ENCODE peak calls at places on chromosomes 16 and 17, in four cellular contexts. I is H1, Y is GM12878, T is K562. B is an unnamed sample.
A peak's percentile ranks its signal among the peaks of the same experiment; 100 is the strongest.

GRCh38 chr16:8986111-8986510 is 22.4 kb upstream of the USP7 start:
- DNase-seq in I (no peak), Y (no peak), T (no peak), B (no peak)

GRCh38 chr17:43342601-43342905 is 56.2 kb upstream of the ARL4D start:
- DNase-seq in I (no peak), Y (no peak), T (no peak), B (no peak)

GRCh38 chr17:17435323-17435722 is 41.5 kb upstream of the MED9 start:
- DNase-seq in I (no peak), Y (no peak), T (no peak), B (peak; percentile 78)

GRCh38 chr16:13957197-13958078 is 37.5 kb downstream of the ERCC4 start:
- DNase-seq in I (no peak), Y (peak; percentile 56), T (peak; percentile 81), B (peak; percentile 99)

GRCh38 chr16:23104032-23104955 is 45.0 kb downstream of the USP31 start:
- DNase-seq in I (no peak), Y (no peak), T (no peak), B (peak; percentile 25)

GRCh38 chr17:36463916-36464764 is 22.3 kb upstream of the ZNHIT3 start:
- DNase-seq in I (peak; percentile 95), Y (no peak), T (peak; percentile 88), B (peak; percentile 74)

GRCh38 chr16:19701091-19701490 is 16.9 kb downstream of the KNOP1 start:
- DNase-seq in I (no peak), Y (no peak), T (no peak), B (no peak)

GRCh38 chr17:48139948-48140347 is 32.4 kb downstream of the SNX11 start:
- DNase-seq in I (no peak), Y (no peak), T (no peak), B (no peak)

GRCh38 chr17:39213852-39214251 is 11.9 kb downstream of the STAC2 start:
- DNase-seq in I (no peak), Y (no peak), T (no peak), B (peak; percentile 76)

GRCh38 chr17:28550858-28551257 is 1.6 kb downstream of the UNC119 start:
- DNase-seq in I (no peak), Y (no peak), T (no peak), B (no peak)

GRCh38 chr17:76784926-76785325 is 47.0 kb downstream of the MFSD11 start:
- DNase-seq in I (no peak), Y (no peak), T (no peak), B (no peak)

GRCh38 chr16:70789231-70789926 is 11.6 kb downstream of the VAC14 start:
- DNase-seq in I (peak; percentile 60), Y (no peak), T (no peak), B (peak; percentile 79)

GRCh38 chr17:35028531-35029262 is 34.8 kb downstream of the RFFL start:
- DNase-seq in I (no peak), Y (no peak), T (no peak), B (no peak)

GRCh38 chr17:51238253-51238887 is 21.5 kb downstream of the MBTD1 start:
- DNase-seq in I (no peak), Y (peak; percentile 40), T (no peak), B (no peak)

GRCh38 chr17:6323626-6324356 is 111.1 kb downstream of the AIPL1 start:
- DNase-seq in I (no peak), Y (no peak), T (peak; percentile 5), B (peak; percentile 20)

GRCh38 chr16:83040174-83040573 is 413.4 kb downstream of the CDH13 start:
- DNase-seq in I (no peak), Y (no peak), T (no peak), B (no peak)

GRCh38 chr17:58402047-58402446 is 15.3 kb downstream of the RNF43 start:
- DNase-seq in I (no peak), Y (no peak), T (no peak), B (no peak)

GRCh38 chr16:80055831-80056230 is 455.3 kb upstream of the MAF start:
- DNase-seq in I (no peak), Y (no peak), T (no peak), B (no peak)

GRCh38 chr17:36485027-36485426 is 1.5 kb upstream of the ZNHIT3 start:
- DNase-seq in I (no peak), Y (no peak), T (no peak), B (no peak)

GRCh38 chr16:67661101-67661661 is 421 bp downstream of the PARD6A start:
- DNase-seq in I (peak; percentile 76), Y (no peak), T (no peak), B (peak; percentile 46)

GRCh38 chr17:77501101-77501566 is 360.4 kb downstream of the SEC14L1 start:
- DNase-seq in I (no peak), Y (no peak), T (peak; percentile 68), B (peak; percentile 55)

GRCh38 chr17:38898291-38898679 is 27.1 kb upstream of the LASP1NB start:
- DNase-seq in I (no peak), Y (no peak), T (no peak), B (no peak)

GRCh38 chr16:69589434-69590269 is 23.9 kb downstream of the NFAT5 start:
- DNase-seq in I (no peak), Y (no peak), T (peak; percentile 65), B (no peak)

GRCh38 chr17:35486920-35487727 is 38.6 kb upstream of the SLFN13 start:
- DNase-seq in I (peak; percentile 55), Y (peak; percentile 23), T (peak; percentile 41), B (peak; percentile 28)

GRCh38 chr17:7929158-7930029 is at the start of gene KCNAB3:
- DNase-seq in I (peak; percentile 83), Y (no peak), T (peak; percentile 20), B (peak; percentile 31)

GRCh38 chr17:67944035-67944434 is 52.2 kb downstream of the C17orf58 start:
- DNase-seq in I (no peak), Y (no peak), T (no peak), B (no peak)

GRCh38 chr17:67947325-67947813 is 48.9 kb downstream of the C17orf58 start:
- DNase-seq in I (no peak), Y (no peak), T (no peak), B (no peak)

GRCh38 chr17:67942810-67943209 is 53.5 kb downstream of the C17orf58 start:
- DNase-seq in I (no peak), Y (no peak), T (peak; percentile 30), B (peak; percentile 32)
- TF ChIP-seq HDAC2 in I (no peak), Y (no peak), T (no peak), B (no peak)

DNA sequence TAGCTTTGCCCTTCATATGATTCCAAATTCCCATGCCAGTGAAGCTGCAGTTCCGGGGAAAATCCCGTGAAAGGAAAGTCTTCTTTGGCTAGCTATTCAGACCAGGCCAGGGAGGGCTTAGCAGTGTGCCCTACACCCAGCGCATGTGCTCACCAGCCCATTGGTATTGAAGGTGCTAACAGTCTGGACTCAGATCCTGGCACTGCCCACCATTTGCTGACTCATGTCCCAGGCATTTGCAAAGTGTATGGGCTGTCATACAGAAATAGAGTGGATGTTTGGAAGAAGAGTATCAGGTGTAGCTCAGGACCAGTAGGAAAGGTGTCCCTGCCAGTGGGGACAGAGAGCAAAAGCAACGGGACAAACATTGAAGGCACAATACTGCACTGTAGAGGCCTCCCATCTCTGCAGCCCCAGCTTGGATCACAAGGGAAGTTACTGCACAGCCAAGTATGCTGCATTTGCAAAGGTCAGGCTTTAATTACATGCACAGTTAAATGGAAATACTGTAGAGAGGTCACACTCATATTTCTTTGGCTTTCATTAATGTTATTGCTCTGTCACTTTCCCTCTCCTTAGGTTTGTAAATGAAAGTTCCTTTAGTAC is 220.0 kb downstream of the IRX3 start:
- DNase-seq in I (no peak), Y (no peak), T (no peak), B (no peak)
- TF ChIP-seq HDAC2 in I (no peak), Y (no peak), T (no peak), B (no peak)

DNA sequence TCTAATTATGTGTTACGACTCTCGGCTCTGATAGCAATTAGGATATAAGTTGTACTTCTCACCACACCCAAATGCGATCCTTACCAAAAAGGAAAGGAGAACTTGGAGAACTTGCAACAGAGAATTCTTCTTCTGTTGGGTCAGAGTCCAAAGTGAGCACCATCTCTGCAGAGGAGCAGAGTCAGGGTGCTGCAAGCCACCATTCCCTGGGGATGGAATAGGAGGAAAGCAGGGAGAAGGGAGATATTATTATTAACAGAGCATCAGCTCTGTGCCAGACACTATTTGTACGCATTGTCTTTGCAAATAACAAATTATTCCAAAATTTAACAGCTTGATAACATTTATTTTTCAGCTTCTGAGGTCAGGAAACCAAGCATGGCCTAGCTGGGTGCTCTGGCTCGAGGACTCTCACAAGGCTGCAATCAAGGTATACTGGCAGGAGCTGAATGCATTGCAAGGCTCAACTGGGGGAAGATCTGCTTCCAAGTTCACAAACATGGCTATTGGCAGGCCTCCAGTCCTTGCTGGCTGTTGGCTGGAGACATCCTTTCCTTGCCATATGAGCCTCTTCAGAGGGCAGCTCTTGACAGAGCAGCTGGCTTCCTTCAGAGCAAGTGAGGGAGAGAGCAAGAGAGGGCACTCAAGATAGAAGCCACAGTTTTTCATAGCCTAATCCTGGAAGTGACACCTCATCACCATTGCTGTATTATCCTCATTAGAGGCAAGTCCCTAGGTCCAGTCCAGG is 296.2 kb upstream of the CDH5 start:
- DNase-seq in I (no peak), Y (no peak), T (no peak), B (no peak)
- TF ChIP-seq HDAC2 in I (no peak), Y (no peak), T (no peak), B (no peak)

GRCh38 chr17:20784100-20784665 is 204.7 kb downstream of the CDRT15L2 start:
- DNase-seq in I (no peak), Y (no peak), T (no peak), B (no peak)
- TF ChIP-seq HDAC2 in I (no peak), Y (no peak), T (no peak), B (no peak)

DNA sequence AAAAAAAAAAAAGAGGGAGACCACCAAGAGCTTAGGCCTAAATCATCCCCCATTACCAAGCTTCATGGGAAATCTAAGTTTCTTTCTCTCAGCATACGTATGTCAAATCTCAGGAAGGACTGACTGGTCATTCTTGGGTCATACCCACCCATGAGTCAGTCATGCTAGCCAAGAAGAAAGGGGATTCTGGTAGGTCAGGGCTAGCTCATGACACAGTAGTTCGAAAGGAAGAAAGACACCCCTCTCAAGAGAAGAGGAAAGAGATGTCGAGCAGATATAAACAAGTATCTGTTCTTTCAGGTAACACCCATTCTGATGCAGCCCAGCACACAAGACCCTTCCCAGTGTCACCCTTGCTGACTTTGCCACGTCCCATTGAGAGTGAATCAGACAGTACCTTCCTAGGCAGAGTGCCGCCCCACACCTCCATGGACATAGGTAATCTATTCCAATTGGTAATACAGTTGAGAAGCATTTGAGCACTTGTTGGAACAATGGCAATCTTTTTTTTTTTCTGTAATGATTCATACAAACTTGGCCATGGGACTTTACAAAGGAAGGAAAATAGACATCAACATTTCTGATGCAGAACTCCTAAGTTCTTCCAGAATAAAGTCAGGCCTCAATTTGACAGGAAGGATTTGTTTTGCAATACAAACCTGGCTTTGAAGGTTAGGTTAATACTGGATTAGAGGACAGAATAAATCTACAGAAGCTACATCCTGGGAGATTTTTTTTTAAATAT is 38.2 kb downstream of the COPRS start:
- DNase-seq in I (no peak), Y (no peak), T (no peak), B (no peak)
- TF ChIP-seq HDAC2 in I (no peak), Y (no peak), T (no peak), B (no peak)

DNA sequence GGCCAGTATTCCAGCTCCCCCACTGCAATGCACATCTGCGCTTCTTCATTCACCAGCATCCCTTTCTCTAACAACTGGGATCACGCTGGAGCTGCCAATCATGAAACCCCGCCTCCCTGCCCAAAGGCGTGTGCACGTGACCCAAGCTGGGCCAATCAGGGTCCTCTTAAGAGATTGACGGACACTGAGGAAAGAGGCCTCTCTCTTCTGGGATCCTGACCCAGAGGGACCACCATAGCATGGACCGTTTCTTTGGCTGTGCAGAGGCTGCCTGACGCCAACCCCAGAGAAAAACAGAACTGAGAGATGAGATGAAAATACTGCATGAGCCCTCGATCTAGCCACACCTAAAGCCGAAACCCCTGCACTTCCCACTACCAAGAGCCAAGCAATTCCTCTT is 32.0 kb downstream of the COTL1 start:
- DNase-seq in I (peak; percentile 84), Y (no peak), T (peak; percentile 74), B (peak; percentile 40)
- TF ChIP-seq HDAC2 in I (no peak), Y (no peak), T (no peak), B (no peak)

B was measured in A549.